ENCODE peak calls at places on chromosomes 12 and 14, in six cellular contexts. P is NCI-H524 treated with DMSO at 0.1 percent for 48 hours; W is GM13976; B is left colon; Q is activated CD4-positive, alpha-beta T cell treated with anti-CD3 and anti-CD28 coated beads, Interleukin-2, amount 10 ng/mL, durations not matched to agents 24 days and 14 days; M is stimulated activated CD8-positive, alpha-beta memory T cell treated with anti-CD3 and anti-CD28 coated beads, Interleukin-2, amount 100 ng/mL, for 1 hour. Y is an unnamed sample.

GRCh38 chr12:57110189-57111045 is 745 bp downstream of the STAT6 start:
- DNase-seq in W (peak; percentile 84), Q (peak; percentile 91), M (peak; percentile 54), B (peak; percentile 87), P (no peak), Y (peak; percentile 74)

GRCh38 chr12:107411792-107412535 is 273.6 kb upstream of the PWP1 start:
- DNase-seq in P (no peak), B (no peak), W (no peak), M (no peak), Q (no peak), Y (no peak)

GRCh38 chr14:24095196-24096068 is 1.3 kb downstream of the PCK2 start:
- DNase-seq in M (no peak), Q (peak; percentile 84), B (peak; percentile 91), P (no peak), W (peak; percentile 95), Y (no peak)

GRCh38 chr12:5335059-5335458 is 96.8 kb upstream of the NTF3 start:
- DNase-seq in P (no peak), W (no peak), M (no peak), Q (no peak), B (no peak), Y (no peak)

GRCh38 chr14:103213331-103213730 is 90.1 kb downstream of the TNFAIP2 start:
- DNase-seq in W (no peak), P (no peak), B (no peak), M (no peak), Q (no peak), Y (no peak)

GRCh38 chr12:131116437-131117117 is 162.9 kb downstream of the ADGRD1 start:
- DNase-seq in Q (no peak), M (no peak), P (no peak), W (no peak), B (no peak), Y (no peak)

GRCh38 chr12:116343331-116343884 is 65.9 kb upstream of the MED13L start:
- DNase-seq in P (no peak), W (no peak), B (no peak), Q (no peak), M (no peak), Y (no peak)

GRCh38 chr12:68439368-68440045 is 107.3 kb upstream of the MDM1 start:
- DNase-seq in W (no peak), P (no peak), Q (no peak), B (no peak), M (no peak), Y (no peak)

GRCh38 chr14:67998804-67999203 is 179.2 kb downstream of the RAD51B start:
- DNase-seq in M (no peak), B (no peak), W (no peak), P (no peak), Q (no peak), Y (no peak)

GRCh38 chr14:31263485-31264133 is 56.0 kb upstream of the HECTD1 start:
- DNase-seq in P (no peak), Q (no peak), M (no peak), W (no peak), B (no peak), Y (no peak)

GRCh38 chr14:75991753-75992152 is 6.2 kb downstream of the IFT43 start:
- DNase-seq in W (no peak), Q (no peak), B (no peak), P (no peak), M (no peak), Y (no peak)

GRCh38 chr14:24369907-24370687 is 2.1 kb downstream of the NFATC4 start:
- DNase-seq in B (no peak), M (no peak), Q (no peak), P (no peak), W (no peak), Y (no peak)

GRCh38 chr12:51048601-51049369 is 658 bp downstream of the LETMD1 start:
- DNase-seq in Q (peak; percentile 74), M (no peak), W (no peak), B (peak; percentile 21), P (no peak), Y (no peak)

GRCh38 chr12:57940915-57941164 is 527 bp upstream of the ATP23 start:
- DNase-seq in W (no peak), P (no peak), B (no peak), M (no peak), Q (no peak), Y (no peak)

GRCh38 chr12:58819345-58819744 is 101.0 kb downstream of the LRIG3 start:
- DNase-seq in W (no peak), B (no peak), Q (no peak), M (no peak), P (no peak), Y (no peak)

GRCh38 chr12:57736743-57737466 is 1.6 kb downstream of the AGAP2 start:
- DNase-seq in Q (no peak), P (no peak), W (no peak), B (no peak), M (no peak), Y (no peak)

GRCh38 chr12:27133022-27133590 is 50.7 kb upstream of the C12orf71 start:
- DNase-seq in W (peak; percentile 15), P (no peak), Q (no peak), M (no peak), B (no peak), Y (no peak)

GRCh38 chr12:120696599-120696998 is 9.7 kb downstream of the MLEC start:
- DNase-seq in W (no peak), Q (no peak), M (no peak), B (peak; percentile 37), P (no peak), Y (no peak)

GRCh38 chr12:32126720-32127119 is 20.1 kb downstream of the BICD1 start:
- DNase-seq in P (no peak), W (no peak), M (no peak), Q (no peak), B (no peak), Y (no peak)

GRCh38 chr12:128190614-128191013 is 76.4 kb upstream of the TMEM132C start:
- DNase-seq in B (no peak), Q (no peak), W (peak; percentile 10), M (no peak), P (no peak), Y (no peak)

GRCh38 chr14:69014829-69015259 is 35.7 kb upstream of the ACTN1 start:
- DNase-seq in Q (no peak), M (no peak), W (no peak), B (no peak), P (no peak), Y (no peak)

GRCh38 chr14:106044949-106045596 is 518.7 kb downstream of the TMEM121 start:
- DNase-seq in M (peak; percentile 64), P (no peak), B (peak; percentile 78), W (peak; percentile 34), Q (peak; percentile 94), Y (peak; percentile 49)

GRCh38 chr14:58747181-58747580 is 109.4 kb downstream of the DACT1 start:
- DNase-seq in M (no peak), P (no peak), B (peak; percentile 32), Q (no peak), W (no peak), Y (no peak)

GRCh38 chr12:70258605-70259403 is 15.6 kb downstream of the CNOT2 start:
- DNase-seq in B (no peak), M (no peak), Q (no peak), W (no peak), P (no peak), Y (no peak)

GRCh38 chr12:57106021-57106708 is 5.0 kb downstream of the STAT6 start:
- DNase-seq in Q (no peak), P (no peak), B (no peak), M (no peak), W (peak; percentile 22), Y (no peak)

GRCh38 chr12:123744836-123745235 is 17.3 kb upstream of the DNAH10 start:
- DNase-seq in W (no peak), Q (no peak), P (no peak), M (no peak), B (peak; percentile 13), Y (no peak)

Y was measured in T-helper 17 cell.